ENCODE peak calls at places on chromosomes 2 and 18, in five cellular contexts. B is RWPE2, U is dorsolateral prefrontal cortex, C is stomach, Q is fibroblast of mammary gland. H is an unnamed sample.

GRCh38 chr2:96631804-96632435 is 6.2 kb downstream of the KANSL3 start:
- DNase-seq in B (no peak), U (no peak), C (no peak), Q (peak), H (no peak)

GRCh38 chr2:102345329-102345920 is 10.2 kb upstream of the IL18R1 start:
- DNase-seq in B (no peak), U (no peak), C (no peak), Q (no peak), H (no peak)

GRCh38 chr18:48888681-48889080 is 62.1 kb downstream of the SMAD7 start:
- DNase-seq in B (no peak), U (peak), C (no peak), Q (no peak), H (no peak)

GRCh38 chr2:234258562-234259141 is 208.2 kb downstream of the SPP2 start:
- DNase-seq in B (peak), U (no peak), C (no peak), Q (no peak), H (no peak)

GRCh38 chr2:63059434-63060078 is 8.9 kb downstream of the OTX1 start:
- DNase-seq in B (no peak), U (no peak), C (no peak), Q (no peak), H (no peak)

GRCh38 chr2:59413751-59414570 is 1139.5 kb downstream of the BCL11A start:
- DNase-seq in B (no peak), U (no peak), C (no peak), Q (no peak), H (no peak)

GRCh38 chr18:27185897-27186296 is 789 bp upstream of the CHST9 start:
- DNase-seq in B (no peak), U (no peak), C (no peak), Q (no peak), H (no peak)

GRCh38 chr2:47653909-47654789 is 128.8 kb upstream of the MSH6 start:
- DNase-seq in B (no peak), U (no peak), C (no peak), Q (peak), H (no peak)

GRCh38 chr18:14189858-14190257 is 57.6 kb upstream of the ZNF519 start:
- DNase-seq in B (no peak), U (no peak), C (no peak), Q (peak), H (no peak)

GRCh38 chr2:75053484-75054112 is 95.2 kb downstream of the POLE4 start:
- DNase-seq in B (no peak), U (no peak), C (no peak), Q (no peak), H (no peak)

GRCh38 chr2:50143822-50144575 is 887.9 kb downstream of the NRXN1 start:
- DNase-seq in B (no peak), U (no peak), C (no peak), Q (peak), H (no peak)

GRCh38 chr2:96578731-96579130 is 42.2 kb downstream of the ARID5A start:
- DNase-seq in B (no peak), U (no peak), C (no peak), Q (no peak), H (no peak)

GRCh38 chr18:79952457-79952995 is 1.1 kb upstream of the SLC66A2 start:
- DNase-seq in B (no peak), U (no peak), C (peak), Q (no peak), H (no peak)

GRCh38 chr2:74685408-74685807 is 31.4 kb downstream of the SEMA4F start:
- DNase-seq in B (no peak), U (no peak), C (no peak), Q (no peak), H (no peak)

GRCh38 chr2:151771599-151772358 is 37.5 kb upstream of the NEB start:
- DNase-seq in B (no peak), U (no peak), C (no peak), Q (peak), H (no peak)

GRCh38 chr18:37578886-37579513 is 13.4 kb upstream of the CELF4 start:
- DNase-seq in B (no peak), U (no peak), C (no peak), Q (peak), H (no peak)

GRCh38 chr2:179285060-179285459 is 20.4 kb upstream of the SESTD1 start:
- DNase-seq in B (no peak), U (no peak), C (no peak), Q (no peak), H (no peak)

GRCh38 chr18:75489493-75490190 is 62.1 kb upstream of the SMIM21 start:
- DNase-seq in B (peak), U (no peak), C (no peak), Q (peak), H (no peak)

GRCh38 chr2:102238039-102238756 is 51.4 kb downstream of the IL1RL2 start:
- DNase-seq in B (no peak), U (no peak), C (no peak), Q (peak), H (no peak)

GRCh38 chr2:233122541-233122940 is 62.4 kb downstream of the INPP5D start:
- DNase-seq in B (no peak), U (no peak), C (no peak), Q (no peak), H (no peak)

GRCh38 chr2:211306929-211307328 is 750.5 kb downstream of the CPS1 start:
- DNase-seq in B (no peak), U (no peak), C (no peak), Q (no peak), H (no peak)

GRCh38 chr2:173588931-173589369 is 234.3 kb downstream of the CDCA7 start:
- DNase-seq in B (no peak), U (no peak), C (no peak), Q (peak), H (no peak)

GRCh38 chr18:69383191-69383590 is 17.5 kb upstream of the DOK6 start:
- DNase-seq in B (no peak), U (no peak), C (no peak), Q (peak), H (no peak)

GRCh38 chr2:231138699-231139098 is 13.9 kb upstream of the HTR2B start:
- DNase-seq in B (no peak), U (no peak), C (no peak), Q (no peak), H (no peak)

GRCh38 chr2:197969391-197969893 is 165.0 kb downstream of the PLCL1 start:
- DNase-seq in B (no peak), U (no peak), C (no peak), Q (peak), H (no peak)

GRCh38 chr18:33132657-33133056 is 307.9 kb downstream of the CCDC178 start:
- DNase-seq in B (no peak), U (no peak), C (no peak), Q (no peak), H (no peak)

DNA sequence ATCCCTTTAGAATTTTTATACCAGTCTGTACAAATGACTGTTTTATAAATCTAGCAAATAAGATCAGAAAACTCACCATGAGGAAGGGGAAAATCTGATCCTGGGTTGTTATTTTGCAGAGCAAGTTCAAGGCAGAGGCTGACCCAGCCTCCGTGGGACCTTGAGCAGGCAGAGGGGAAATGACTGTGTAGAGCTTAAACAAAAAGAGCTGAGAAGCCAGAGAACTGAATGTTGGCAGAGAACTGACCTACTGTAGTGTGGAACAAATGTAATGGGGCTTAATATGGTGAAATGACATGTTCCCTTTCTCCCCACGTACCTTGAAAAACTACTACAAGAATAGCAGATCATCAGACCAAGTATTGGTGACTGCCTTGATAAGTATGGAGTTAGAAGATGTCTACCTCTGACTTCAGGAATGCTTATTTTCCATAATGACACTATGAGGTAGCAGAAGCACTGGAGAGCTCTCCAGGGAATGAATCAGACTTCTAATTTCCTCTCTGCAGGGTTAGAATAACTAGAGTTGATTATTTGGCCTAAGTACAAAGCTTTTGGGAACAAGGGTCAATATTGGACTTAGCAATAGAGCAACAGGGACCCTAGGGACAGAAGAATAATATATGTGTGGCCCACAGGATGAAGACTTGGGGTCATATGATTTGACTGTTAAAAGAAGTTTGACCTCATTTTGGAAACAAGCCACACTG is 304.4 kb downstream of the CCDC178 start:
- DNase-seq in B (no peak), U (no peak), C (no peak), Q (no peak), H (no peak)
- TF ChIP-seq CTCF in B (no peak), U (no peak), C (no peak), Q (no peak), H (no peak)

GRCh38 chr2:7071916-7072556 is 154.8 kb downstream of the RNF144A start:
- DNase-seq in B (no peak), U (no peak), C (no peak), Q (no peak), H (no peak)
- TF ChIP-seq CTCF in B (no peak), U (no peak), C (no peak), Q (no peak), H (no peak)

GRCh38 chr2:239226677-239227076 is 174.1 kb downstream of the HDAC4 start:
- DNase-seq in B (no peak), U (peak), C (peak), Q (no peak), H (no peak)
- TF ChIP-seq CTCF in B (no peak), U (peak), C (no peak), Q (no peak), H (no peak)

GRCh38 chr2:85761-86160 is 39.5 kb upstream of the FAM110C start:
- DNase-seq in B (no peak), U (no peak), C (no peak), Q (no peak), H (no peak)

GRCh38 chr2:80971-81736 is 34.8 kb upstream of the FAM110C start:
- DNase-seq in B (no peak), U (no peak), C (no peak), Q (no peak), H (no peak)

DNA sequence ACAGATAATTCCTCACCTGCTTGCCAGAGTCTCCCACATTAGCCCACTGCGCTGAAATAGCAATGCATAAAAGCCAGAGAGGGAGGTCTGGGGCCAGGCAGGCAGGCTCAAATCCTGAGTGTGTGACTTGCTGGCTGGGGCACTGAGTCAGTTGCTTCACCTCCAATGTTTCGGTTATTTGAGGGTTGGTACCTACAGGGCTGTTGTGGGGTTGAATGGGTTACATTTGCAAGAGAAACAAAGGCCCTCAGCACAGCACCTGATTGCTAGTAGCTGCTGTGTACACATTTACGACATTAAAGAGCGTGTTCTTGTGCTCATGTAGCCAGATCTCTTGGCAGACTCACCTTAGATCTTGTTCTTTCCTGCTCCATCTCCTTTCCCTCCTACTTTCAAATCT is 34.1 kb upstream of the FAM110C start:
- DNase-seq in B (no peak), U (no peak), C (no peak), Q (no peak), H (no peak)
- TF ChIP-seq CTCF in B (no peak), U (no peak), C (no peak), Q (no peak), H (no peak)

GRCh38 chr2:159432610-159433009 is 146.1 kb upstream of the WDSUB1 start:
- DNase-seq in B (no peak), U (no peak), C (no peak), Q (no peak), H (no peak)

DNA sequence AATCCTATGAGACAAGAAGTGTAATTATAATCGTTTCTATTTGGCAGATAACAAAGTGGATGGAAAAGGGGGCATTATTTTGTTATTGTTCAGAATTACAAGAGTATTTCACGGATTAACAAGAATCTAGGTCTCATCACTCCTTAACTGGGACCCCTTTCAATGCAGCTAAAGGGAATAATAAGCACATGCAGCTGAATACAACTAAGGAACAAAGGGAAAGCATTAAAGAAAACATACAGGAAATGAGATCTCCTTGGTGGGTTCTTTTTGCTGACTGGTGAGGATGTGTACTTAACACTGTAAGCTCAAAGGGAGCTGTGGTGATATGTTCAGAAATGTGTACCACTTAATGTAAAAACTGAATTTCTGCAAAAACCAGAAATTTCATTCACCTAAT is 140.5 kb upstream of the WDSUB1 start:
- DNase-seq in B (no peak), U (no peak), C (no peak), Q (no peak), H (no peak)
- TF ChIP-seq CTCF in B (no peak), U (no peak), C (no peak), Q (no peak), H (no peak)

GRCh38 chr2:18991177-18992168 is 366.9 kb downstream of the OSR1 start:
- DNase-seq in B (no peak), U (no peak), C (peak), Q (peak), H (no peak)

GRCh38 chr2:18987021-18987420 is 371.4 kb downstream of the OSR1 start:
- DNase-seq in B (no peak), U (no peak), C (no peak), Q (peak), H (no peak)

GRCh38 chr2:18988557-18989232 is 369.7 kb downstream of the OSR1 start:
- DNase-seq in B (no peak), U (no peak), C (no peak), Q (no peak), H (no peak)

GRCh38 chr2:18986046-18986445 is 372.4 kb downstream of the OSR1 start:
- DNase-seq in B (no peak), U (no peak), C (no peak), Q (no peak), H (no peak)

GRCh38 chr2:18987592-18988073 is 370.8 kb downstream of the OSR1 start:
- DNase-seq in B (peak), U (peak), C (peak), Q (peak), H (peak)
- TF ChIP-seq CTCF in B (peak), U (peak), C (no peak), Q (peak), H (peak)